ENCODE peak calls at places on chromosomes 2 and 18, in seven cellular contexts. L is activated CD4-positive, alpha-beta T cell treated with anti-CD3 and anti-CD28 coated beads, Interleukin-2, amount 50 U/mL, for 48 hours; M is germinal center; U is GM23338; C is heart right ventricle; Y is stimulated activated naive CD4-positive, alpha-beta T cell; X is GM12865. R is an unnamed sample.

GRCh38 chr2:35651688-35652323 is 703.8 kb upstream of the CRIM1 start:
- DNase-seq in L (no peak), M (no peak), U (no peak), C (no peak), Y (no peak), X (no peak), R (no peak)

GRCh38 chr2:9110893-9111569 is 95.6 kb upstream of the ASAP2 start:
- DNase-seq in L (no peak), M (no peak), U (peak), C (no peak), Y (no peak), X (no peak), R (no peak)

GRCh38 chr18:13492314-13492713 is 234.0 kb downstream of the FAM210A start:
- DNase-seq in L (no peak), M (no peak), U (no peak), C (no peak), Y (no peak), X (no peak), R (no peak)

GRCh38 chr2:53880756-53881155 is 21.0 kb upstream of the GPR75 start:
- DNase-seq in L (no peak), M (no peak), U (no peak), C (no peak), Y (no peak), X (no peak), R (no peak)

GRCh38 chr2:161995553-161996016 is 78.4 kb downstream of the DPP4 start:
- DNase-seq in L (no peak), M (no peak), U (no peak), C (no peak), Y (peak), X (no peak), R (no peak)

GRCh38 chr2:219495531-219496122 is 3.1 kb upstream of the GMPPA start:
- DNase-seq in L (peak), M (peak), U (peak), C (peak), Y (peak), X (peak), R (peak)

GRCh38 chr2:108534577-108535379 is 508 bp downstream of the LIMS1 start:
- DNase-seq in L (peak), M (peak), U (peak), C (no peak), Y (peak), X (peak), R (peak)

GRCh38 chr2:197345846-197346370 is 35.3 kb upstream of the ANKRD44 start:
- DNase-seq in L (no peak), M (no peak), U (no peak), C (no peak), Y (no peak), X (no peak), R (peak)

GRCh38 chr2:201360256-201360655 is 3.1 kb upstream of the FLACC1 start:
- DNase-seq in L (no peak), M (no peak), U (no peak), C (no peak), Y (no peak), X (no peak), R (no peak)

GRCh38 chr18:50127516-50128229 is 67.3 kb downstream of the MYO5B start:
- DNase-seq in L (no peak), M (no peak), U (no peak), C (no peak), Y (no peak), X (no peak), R (no peak)

GRCh38 chr2:179410552-179411356 is 146.1 kb upstream of the SESTD1 start:
- DNase-seq in L (peak), M (peak), U (peak), C (no peak), Y (no peak), X (peak), R (peak)

GRCh38 chr2:6764968-6765723 is 100.6 kb downstream of the CMPK2 start:
- DNase-seq in L (no peak), M (no peak), U (peak), C (no peak), Y (no peak), X (no peak), R (no peak)

GRCh38 chr2:85799215-85799956 is 45.6 kb downstream of the ATOH8 start:
- DNase-seq in L (no peak), M (no peak), U (no peak), C (peak), Y (no peak), X (no peak), R (no peak)

GRCh38 chr2:3102915-3103569 is 274.6 kb downstream of the EIPR1 start:
- DNase-seq in L (no peak), M (no peak), U (no peak), C (no peak), Y (no peak), X (no peak), R (no peak)

R was measured in Karpas-422.